ENCODE peak calls at places on chromosomes 1 and 21, in five cellular contexts. U is neural crest cell; K is stimulated activated CD4-positive, alpha-beta T cell treated with anti-CD3 and anti-CD28 coated beads, Interleukin-1b, Interleukin-23, amount 100 ng/mL, for 1 hour; O is naive thymus-derived CD8-positive, alpha-beta T cell; B is ecto neural progenitor cell. H is an unnamed sample.

GRCh38 chr21:42384184-42384583 is 11.7 kb downstream of the TMPRSS3 start:
- DNase-seq in U (no peak), K (no peak), O (no peak), B (no peak), H (no peak)

GRCh38 chr1:29826646-29827045 is 590.3 kb downstream of the PTPRU start:
- DNase-seq in U (no peak), K (no peak), O (no peak), B (no peak), H (peak)

GRCh38 chr1:8754993-8755392 is 62.4 kb downstream of the RERE start:
- DNase-seq in U (no peak), K (no peak), O (no peak), B (no peak), H (no peak)

GRCh38 chr1:205519541-205520131 is 15.2 kb downstream of the CDK18 start:
- DNase-seq in U (no peak), K (no peak), O (no peak), B (no peak), H (no peak)

GRCh38 chr1:111904478-111905218 is 84.8 kb downstream of the KCND3 start:
- DNase-seq in U (peak), K (no peak), O (no peak), B (peak), H (no peak)

GRCh38 chr1:54487571-54488050 is 60.4 kb upstream of the ACOT11 start:
- DNase-seq in U (no peak), K (no peak), O (no peak), B (peak), H (no peak)

GRCh38 chr1:214331827-214332423 is 51.0 kb downstream of the SMYD2 start:
- DNase-seq in U (peak), K (peak), O (peak), B (peak), H (no peak)

GRCh38 chr1:20486457-20487235 is 636 bp upstream of the CAMK2N1 start:
- DNase-seq in U (peak), K (no peak), O (peak), B (peak), H (peak)

GRCh38 chr1:91080650-91081049 is 58.8 kb upstream of the ZNF644 start:
- DNase-seq in U (no peak), K (no peak), O (no peak), B (no peak), H (no peak)

GRCh38 chr1:234972411-234973191 is 156.0 kb downstream of the TOMM20 start:
- DNase-seq in U (no peak), K (no peak), O (no peak), B (no peak), H (no peak)

GRCh38 chr1:6141601-6142000 is 38.5 kb downstream of the CHD5 start:
- DNase-seq in U (no peak), K (no peak), O (no peak), B (no peak), H (no peak)

GRCh38 chr1:157357111-157357510 is 195.2 kb downstream of the FCRL5 start:
- DNase-seq in U (no peak), K (no peak), O (no peak), B (no peak), H (no peak)

GRCh38 chr1:71019248-71019647 is 28.4 kb downstream of the PTGER3 start:
- DNase-seq in U (no peak), K (no peak), O (no peak), B (no peak), H (no peak)

GRCh38 chr1:26784023-26784871 is 3.5 kb upstream of the PIGV start:
- DNase-seq in U (no peak), K (no peak), O (no peak), B (no peak), H (no peak)

GRCh38 chr1:182337736-182338571 is 53.6 kb downstream of the GLUL start:
- DNase-seq in U (no peak), K (no peak), O (no peak), B (no peak), H (no peak)

GRCh38 chr1:222970711-222971110 is 155.9 kb downstream of the DISP1 start:
- DNase-seq in U (no peak), K (no peak), O (no peak), B (no peak), H (no peak)

GRCh38 chr21:34894401-34894800 is 154.7 kb downstream of the RUNX1 start:
- DNase-seq in U (no peak), K (no peak), O (no peak), B (no peak), H (no peak)

GRCh38 chr21:29555601-29556000 is 256.9 kb downstream of the BACH1 start:
- DNase-seq in U (no peak), K (no peak), O (no peak), B (no peak), H (no peak)

GRCh38 chr1:9270290-9270900 is 22.3 kb upstream of the SPSB1 start:
- DNase-seq in U (no peak), K (no peak), O (no peak), B (no peak), H (no peak)

H was measured in osteocyte.